ENCODE peak calls at places on chromosomes 5 and 9, in six cellular contexts. H is CD4-positive, alpha-beta T cell; I is HS-27A; W is 8988T; L is suprapubic skin; B is ACHN. J is an unnamed sample.

GRCh38 chr5:35478856-35479682 is 138.6 kb upstream of the SPEF2 start:
- DNase-seq in B (peak), L (no peak), W (no peak), H (no peak), I (no peak), J (no peak)

GRCh38 chr9:137705906-137706305 is 87.1 kb downstream of the EHMT1 start:
- DNase-seq in L (no peak), W (no peak), H (no peak), I (no peak), B (no peak), J (no peak)

GRCh38 chr9:132730054-132731033 is 60.1 kb downstream of the GTF3C4 start:
- DNase-seq in I (no peak), H (no peak), L (no peak), W (no peak), B (no peak), J (no peak)

GRCh38 chr5:54091416-54092130 is 218.8 kb downstream of the ARL15 start:
- DNase-seq in W (no peak), H (no peak), I (no peak), L (no peak), B (no peak), J (no peak)

GRCh38 chr9:71733176-71733575 is 35.1 kb downstream of the CEMIP2 start:
- DNase-seq in B (no peak), I (no peak), H (no peak), L (no peak), W (no peak), J (no peak)

GRCh38 chr9:18857769-18858168 is 175.2 kb downstream of the SAXO1 start:
- DNase-seq in L (no peak), H (no peak), I (peak), W (no peak), B (no peak), J (no peak)

GRCh38 chr9:109143881-109144562 is 23.0 kb downstream of the FRRS1L start:
- DNase-seq in W (no peak), H (no peak), I (no peak), L (no peak), B (peak), J (no peak)

GRCh38 chr9:70746760-70747159 is 332.3 kb upstream of the KLF9 start:
- DNase-seq in L (no peak), B (no peak), I (no peak), H (no peak), W (no peak), J (no peak)

GRCh38 chr5:21159526-21160059 is 1171.6 kb upstream of the CDH18 start:
- DNase-seq in W (no peak), I (no peak), L (no peak), H (no peak), B (no peak), J (no peak)

GRCh38 chr5:153939101-153939500 is 99.6 kb downstream of the FAM114A2 start:
- DNase-seq in I (no peak), H (no peak), L (no peak), B (no peak), W (no peak), J (no peak)

GRCh38 chr5:68295772-68296171 is 80.2 kb downstream of the PIK3R1 start:
- DNase-seq in B (no peak), W (no peak), I (no peak), L (no peak), H (no peak), J (no peak)

GRCh38 chr9:114387678-114388431 is at the start of gene AKNA:
- DNase-seq in B (no peak), I (no peak), H (peak), W (no peak), L (peak), J (no peak)

GRCh38 chr5:86780018-86780417 is 162.3 kb downstream of the COX7C start:
- DNase-seq in L (no peak), I (no peak), B (no peak), H (no peak), W (no peak), J (no peak)

GRCh38 chr5:151480384-151480783 is 33.0 kb downstream of the SLC36A1 start:
- DNase-seq in B (no peak), W (no peak), I (no peak), L (no peak), H (no peak), J (no peak)

GRCh38 chr5:150789943-150790611 is 11.5 kb downstream of the SMIM3 start:
- DNase-seq in B (peak), I (no peak), L (no peak), H (peak), W (no peak), J (no peak)

GRCh38 chr9:16371306-16371705 is 499.2 kb downstream of the BNC2 start:
- DNase-seq in L (no peak), I (no peak), H (no peak), W (no peak), B (no peak), J (no peak)

GRCh38 chr9:61669352-61669751 is 479.5 kb downstream of the SPATA31A7 start:
- DNase-seq in B (no peak), I (no peak), L (peak), H (no peak), W (no peak), J (no peak)

GRCh38 chr5:68343421-68343826 is 127.9 kb downstream of the PIK3R1 start:
- DNase-seq in W (no peak), L (peak), H (no peak), I (no peak), B (peak), J (no peak)

GRCh38 chr5:157280927-157281326 is 15.0 kb downstream of the CYFIP2 start:
- DNase-seq in W (no peak), H (no peak), L (no peak), B (no peak), I (no peak), J (no peak)

GRCh38 chr5:45057564-45057963 is 248.8 kb downstream of the MRPS30 start:
- DNase-seq in I (no peak), L (no peak), B (no peak), H (no peak), W (no peak), J (no peak)

GRCh38 chr5:31640573-31640972 is 1.6 kb downstream of the PDZD2 start:
- DNase-seq in I (no peak), L (no peak), W (no peak), H (no peak), B (no peak), J (no peak)

GRCh38 chr9:79382044-79382443 is 189.7 kb upstream of the TLE4 start:
- DNase-seq in I (no peak), L (no peak), W (no peak), H (no peak), B (no peak), J (no peak)

GRCh38 chr9:4985376-4986266 is 549 bp downstream of the JAK2 start:
- DNase-seq in L (peak), H (peak), I (no peak), B (peak), W (no peak), J (no peak)

GRCh38 chr9:127546125-127546832 is 65.8 kb upstream of the STXBP1 start:
- DNase-seq in W (no peak), B (no peak), H (no peak), L (no peak), I (no peak), J (no peak)